ENCODE peak calls at places on chromosomes 2 and 18, in four cellular contexts. K is fibroblast of lung, W is HCT116, U is GM23248. T is an unnamed sample.

GRCh38 chr2:238106698-238107524 is 6.8 kb downstream of the ESPNL start:
- DNase-seq in K (no peak), U (no peak), W (no peak), T (peak; percentile 75)

GRCh38 chr18:12744103-12744502 is 41.3 kb downstream of the PSMG2 start:
- DNase-seq in W (peak; percentile 42), U (peak; percentile 88), K (peak; percentile 65), T (peak; percentile 74)

GRCh38 chr2:162888641-162889040 is 50.1 kb upstream of the KCNH7 start:
- DNase-seq in U (peak; percentile 18), W (no peak), K (peak; percentile 7), T (no peak)

GRCh38 chr2:5720426-5720825 is 28.2 kb downstream of the SOX11 start:
- DNase-seq in W (no peak), K (peak; percentile 72), U (peak; percentile 1), T (no peak)

GRCh38 chr2:229714736-229715541 is 584 bp upstream of the DNER start:
- DNase-seq in W (no peak), U (peak; percentile 87), K (peak; percentile 72), T (no peak)

GRCh38 chr2:7905756-7906155 is 776.1 kb upstream of the ID2 start:
- DNase-seq in W (no peak), U (no peak), K (no peak), T (peak; percentile 59)

GRCh38 chr2:151237422-151238012 is 24.1 kb downstream of the RBM43 start:
- DNase-seq in K (peak; percentile 29), U (peak; percentile 72), W (no peak), T (no peak)

GRCh38 chr2:69097908-69098655 is 85.1 kb downstream of the ANTXR1 start:
- DNase-seq in U (peak; percentile 27), K (peak; percentile 53), W (no peak), T (no peak)

GRCh38 chr2:67616749-67617148 is 219.6 kb downstream of the ETAA1 start:
- DNase-seq in K (peak; percentile 94), U (peak; percentile 48), W (no peak), T (no peak)

GRCh38 chr2:174681983-174682577 is 82.2 kb downstream of the CHRNA1 start:
- DNase-seq in U (peak; percentile 76), W (no peak), K (peak; percentile 41), T (no peak)

GRCh38 chr2:159982270-159982669 is 80.1 kb downstream of the PLA2R1 start:
- DNase-seq in K (peak; percentile 93), U (peak; percentile 93), W (no peak), T (no peak)

GRCh38 chr2:28036307-28036706 is 145.8 kb downstream of the BABAM2 start:
- DNase-seq in W (no peak), U (peak; percentile 23), K (no peak), T (no peak)

GRCh38 chr2:150327546-150328495 is 159.6 kb downstream of the RND3 start:
- DNase-seq in W (no peak), U (no peak), K (no peak), T (no peak)

GRCh38 chr2:234840336-234840735 is 111.5 kb upstream of the SH3BP4 start:
- DNase-seq in K (peak; percentile 98), W (peak; percentile 71), U (peak; percentile 91), T (no peak)

GRCh38 chr2:137050949-137051348 is 285.6 kb downstream of the THSD7B start:
- DNase-seq in K (no peak), U (peak; percentile 17), W (no peak), T (no peak)

GRCh38 chr2:5437375-5437774 is 254.8 kb upstream of the SOX11 start:
- DNase-seq in K (no peak), W (no peak), U (no peak), T (no peak)

GRCh38 chr2:80050246-80050645 is 254.3 kb downstream of the LRRTM1 start:
- DNase-seq in W (no peak), U (no peak), K (no peak), T (no peak)

GRCh38 chr2:176075476-176075875 is 8.3 kb downstream of the EVX2 start:
- DNase-seq in K (no peak), U (no peak), W (no peak), T (no peak)

GRCh38 chr2:11807156-11808015 is 61.0 kb downstream of the LPIN1 start:
- DNase-seq in K (peak; percentile 8), W (no peak), U (no peak), T (no peak)

GRCh38 chr2:68253211-68254068 is 1.1 kb upstream of the PPP3R1 start:
- DNase-seq in U (peak; percentile 50), K (peak; percentile 35), W (no peak), T (peak; percentile 53)

GRCh38 chr2:16615687-16616615 is 49.7 kb downstream of the CYRIA start:
- DNase-seq in K (no peak), W (no peak), U (no peak), T (no peak)

GRCh38 chr2:25410370-25410769 is 68.6 kb upstream of the DNMT3A start:
- DNase-seq in W (no peak), K (no peak), U (no peak), T (peak; percentile 47)

GRCh38 chr18:45962461-45962860 is 4.7 kb downstream of the EPG5 start:
- DNase-seq in U (peak; percentile 72), K (peak; percentile 94), W (no peak), T (no peak)

GRCh38 chr2:72925328-72925943 is 8.1 kb downstream of the EMX1 start:
- DNase-seq in U (no peak), K (no peak), W (no peak), T (no peak)

GRCh38 chr2:23503097-23503496 is 118.1 kb downstream of the KLHL29 start:
- DNase-seq in K (no peak), U (no peak), W (no peak), T (no peak)

GRCh38 chr2:146278881-146279280 is 1565.9 kb upstream of the ACVR2A start:
- DNase-seq in W (no peak), K (peak; percentile 77), U (no peak), T (no peak)

GRCh38 chr2:11697103-11697871 is 27.3 kb upstream of the NTSR2 start:
- DNase-seq in K (peak; percentile 79), W (no peak), U (peak; percentile 87), T (no peak)

GRCh38 chr2:210630904-210631560 is 74.6 kb downstream of the CPS1 start:
- DNase-seq in K (no peak), W (no peak), U (no peak), T (no peak)

GRCh38 chr2:197219636-197220035 is 90.9 kb downstream of the ANKRD44 start:
- DNase-seq in K (no peak), W (no peak), U (no peak), T (no peak)

GRCh38 chr2:234490239-234491074 is 6.4 kb downstream of the ARL4C start:
- DNase-seq in W (no peak), U (no peak), K (no peak), T (peak; percentile 38)

GRCh38 chr2:152335016-152335850 is at the start of gene FMNL2:
- DNase-seq in W (peak; percentile 59), U (peak; percentile 89), K (peak; percentile 76), T (peak; percentile 10)

GRCh38 chr2:85053802-85054201 is 79.4 kb upstream of the TCF7L1 start:
- DNase-seq in W (peak; percentile 91), U (peak; percentile 94), K (peak; percentile 76), T (no peak)

GRCh38 chr18:59885579-59886163 is 14.1 kb upstream of the PMAIP1 start:
- DNase-seq in K (peak; percentile 94), U (peak; percentile 87), W (no peak), T (peak; percentile 62)
- H2AFZ ChIP-seq in K (peak overlapping the region; percentile 4), U (peak overlapping the region; percentile 67), W (peak overlapping the region; percentile 73), T (peak overlapping the region; percentile 50)

DNA sequence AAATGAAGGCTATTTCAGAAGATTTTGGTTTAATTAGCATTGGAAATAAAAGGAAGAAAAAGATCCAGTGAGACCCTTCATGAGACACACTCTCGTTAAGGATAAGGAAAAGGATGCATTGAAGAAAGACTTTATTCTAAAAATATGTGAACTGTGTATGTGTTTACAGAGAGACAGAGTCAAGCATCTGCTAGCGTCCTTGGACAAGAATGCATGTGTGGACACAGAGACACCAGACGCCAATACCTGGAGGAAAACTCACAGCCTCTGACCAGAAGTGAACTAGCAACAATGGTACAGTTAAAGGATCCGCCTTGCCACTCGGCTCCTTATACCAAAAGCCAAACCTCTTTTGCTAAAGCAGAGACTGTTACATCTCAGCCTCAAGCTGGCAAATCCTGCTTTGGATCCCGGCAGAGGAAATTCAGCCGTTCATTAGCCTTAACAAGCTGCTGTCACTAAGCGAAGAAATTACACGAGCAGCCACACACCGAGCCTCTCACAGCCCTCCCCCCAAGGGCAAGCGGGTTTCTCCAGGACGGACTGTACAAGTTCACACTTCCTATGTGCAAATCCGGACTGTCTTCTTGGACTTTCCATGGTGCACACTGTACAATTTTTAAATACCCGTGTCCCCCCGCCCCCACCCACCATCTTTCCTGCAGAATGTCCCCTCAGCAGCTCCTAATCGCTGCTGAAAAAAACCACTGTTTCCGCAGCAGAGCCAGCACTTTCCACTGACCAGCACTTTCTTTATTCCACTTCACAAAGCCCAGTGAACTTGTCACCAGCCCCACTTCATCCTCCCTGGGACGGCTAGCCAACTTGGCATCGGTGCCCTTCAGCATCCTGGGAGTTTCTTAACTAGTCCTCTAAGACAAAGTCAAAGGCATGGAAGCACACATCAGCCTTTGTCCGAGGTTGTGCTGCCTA is 1.7 kb downstream of the KLF7 start:
- DNase-seq in W (no peak), U (peak; percentile 63), K (peak; percentile 55), T (no peak)
- H3K4me1 ChIP-seq in W (peaks cover 54% of the 10 kb centered on the region), U (peaks cover 41% of the 10 kb centered on the region), K (peaks cover 5% of the 10 kb centered on the region), T (no peaks in the 10 kb centered on the region)

DNA sequence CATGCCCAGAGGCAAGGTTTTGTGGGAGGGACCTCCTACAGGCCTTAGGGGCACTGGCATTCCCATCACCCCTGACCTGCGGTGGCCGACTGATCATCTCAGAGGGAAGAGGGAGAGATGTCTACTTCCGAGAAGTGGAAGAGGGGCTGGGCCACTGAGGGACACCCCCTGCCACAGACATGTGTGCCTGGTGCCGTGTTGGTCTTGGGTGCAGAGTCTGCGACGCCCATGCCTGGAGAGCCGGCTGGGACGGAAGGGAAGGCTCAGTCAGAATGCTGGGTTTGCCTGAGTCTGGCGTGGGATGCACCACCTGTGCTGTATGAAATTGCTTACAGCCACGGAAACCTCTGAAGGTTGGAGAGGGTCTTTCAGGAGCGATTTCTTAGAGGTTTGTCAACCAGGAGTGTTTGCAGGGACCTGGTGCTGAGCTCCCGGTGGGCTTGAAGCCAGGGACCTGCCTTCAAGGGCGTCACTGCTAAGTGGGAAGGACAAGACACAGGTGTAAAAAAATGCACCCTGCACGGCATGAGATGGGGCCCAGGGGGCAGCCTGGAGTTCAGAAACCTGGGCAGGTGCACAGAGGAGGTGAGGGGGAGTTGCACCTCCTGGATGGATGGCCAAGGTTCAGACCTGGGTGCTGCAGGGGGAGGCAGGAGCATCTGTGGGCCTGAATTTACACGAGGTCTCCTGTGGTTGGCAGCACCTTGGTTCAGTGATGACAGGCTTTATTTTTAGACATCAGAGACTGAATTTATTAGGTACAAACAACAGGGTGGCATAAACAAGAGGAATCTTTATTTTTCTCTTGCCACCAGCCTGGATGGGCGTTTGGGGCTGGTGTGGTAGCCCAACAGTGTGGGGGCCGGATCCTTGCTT is 100.3 kb downstream of the CTIF start:
- DNase-seq in K (no peak), W (no peak), U (no peak), T (no peak)
- H3K4me3 ChIP-seq in K (no peak overlapping the region), W (no peak overlapping the region), U (no peak overlapping the region), T (no peak overlapping the region)

DNA sequence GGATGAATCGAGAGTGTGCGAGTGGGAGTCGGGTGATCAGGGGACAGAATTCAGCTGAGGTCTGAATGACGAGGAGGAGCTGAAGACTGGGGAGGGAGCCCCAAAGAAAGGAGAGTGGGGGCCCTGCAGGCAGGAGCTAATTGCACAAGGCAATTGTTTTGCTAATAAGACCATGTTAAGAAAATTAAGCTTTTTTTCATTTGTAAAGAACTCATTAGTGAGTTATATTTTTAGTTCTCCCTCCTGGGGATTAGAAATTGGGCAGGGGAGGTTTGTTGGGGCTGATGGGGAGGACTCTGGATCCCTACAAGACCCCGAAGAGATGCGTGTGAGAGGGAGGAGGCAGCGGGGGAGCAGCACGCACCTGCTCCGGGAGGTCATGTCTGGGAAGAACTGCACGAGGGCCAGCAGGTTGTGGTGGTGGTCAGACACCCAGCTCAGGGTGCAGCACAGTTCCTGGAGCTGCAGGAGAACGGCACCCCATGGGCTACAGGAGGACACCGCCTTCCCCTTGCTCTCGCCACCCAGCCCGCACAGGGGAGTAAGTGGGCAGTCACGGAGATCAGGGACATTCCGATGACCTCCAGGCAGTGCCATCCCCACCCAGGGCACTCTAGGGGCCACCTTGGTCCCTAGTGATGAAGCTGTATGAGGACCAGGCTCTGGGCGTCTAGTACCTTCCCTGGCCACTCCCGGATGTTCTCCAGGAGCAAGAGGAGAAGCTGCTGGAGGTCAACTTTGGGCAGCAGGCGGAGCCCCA is 51.1 kb upstream of the SEMA4C start:
- DNase-seq in U (no peak), W (no peak), K (no peak), T (no peak)
- H2AFZ ChIP-seq in U (no peak overlapping the region), W (no peak overlapping the region), K (no peak overlapping the region), T (no peak overlapping the region)

T was measured in OCI-LY7.